ENCODE peak calls at places on chromosomes 16 and 17, in four cellular contexts. R is iPS-NIHi11, C is mesendoderm, K is DMS 273 treated with DMSO at 0.1 percent for 48 hours. A is an unnamed sample.

GRCh38 chr17:34068506-34069035 is 186.5 kb upstream of the CCL2 start:
- DNase-seq in R (no peak), K (no peak), C (no peak), A (no peak)

GRCh38 chr17:19726615-19727376 is 10.4 kb upstream of the SLC47A2 start:
- DNase-seq in R (no peak), C (no peak), K (no peak), A (no peak)

GRCh38 chr17:1275962-1276736 is 3.3 kb upstream of the TRARG1 start:
- DNase-seq in R (peak; percentile 88), C (peak; percentile 66), K (no peak), A (peak; percentile 33)

GRCh38 chr17:79888009-79888540 is 48.8 kb upstream of the CBX4 start:
- DNase-seq in K (no peak), R (no peak), C (no peak), A (no peak)

GRCh38 chr17:15101175-15101574 is 164.0 kb downstream of the PMP22 start:
- DNase-seq in C (no peak), K (no peak), R (no peak), A (no peak)

GRCh38 chr16:87489434-87490045 is 3.3 kb downstream of the ZCCHC14 start:
- DNase-seq in R (no peak), C (no peak), K (no peak), A (no peak)

GRCh38 chr16:68079616-68080344 is 5.4 kb upstream of the NFATC3 start:
- DNase-seq in C (no peak), R (no peak), K (no peak), A (no peak)

GRCh38 chr17:38703742-38704644 is 1.1 kb upstream of the MLLT6 start:
- DNase-seq in R (peak; percentile 88), C (peak; percentile 99), K (no peak), A (peak; percentile 23)

GRCh38 chr17:63035271-63035670 is 69.2 kb downstream of the TANC2 start:
- DNase-seq in R (no peak), C (no peak), K (no peak), A (no peak)

GRCh38 chr17:32516450-32516849 is 29.7 kb downstream of the CDK5R1 start:
- DNase-seq in C (peak; percentile 46), K (no peak), R (no peak), A (no peak)

GRCh38 chr16:17171250-17172143 is 299.3 kb downstream of the XYLT1 start:
- DNase-seq in K (no peak), R (no peak), C (no peak), A (no peak)

GRCh38 chr16:26993511-26993910 is 73.2 kb upstream of the C16orf82 start:
- DNase-seq in K (no peak), R (no peak), C (no peak), A (no peak)

GRCh38 chr17:50483266-50483665 is 4.6 kb downstream of the RSAD1 start:
- DNase-seq in R (no peak), K (no peak), C (no peak), A (no peak)

GRCh38 chr16:67397812-67398545 is 4.7 kb upstream of the TPPP3 start:
- DNase-seq in K (no peak), C (no peak), R (no peak), A (peak; percentile 36)

GRCh38 chr16:11780988-11781680 is 15.9 kb downstream of the ZC3H7A start:
- DNase-seq in C (no peak), R (no peak), K (peak; percentile 92), A (peak; percentile 88)

GRCh38 chr17:42562845-42563509 is 1.0 kb downstream of the COASY start:
- DNase-seq in K (no peak), C (no peak), R (no peak), A (no peak)

GRCh38 chr17:74818306-74818705 is 41.4 kb downstream of the GRIN2C start:
- DNase-seq in R (no peak), K (no peak), C (peak; percentile 73), A (no peak)

GRCh38 chr16:85296859-85297698 is 184.8 kb upstream of the CIBAR2 start:
- DNase-seq in K (no peak), C (peak; percentile 53), R (peak; percentile 82), A (peak; percentile 40)

GRCh38 chr16:89785523-89786155 is 30.8 kb downstream of the FANCA start:
- DNase-seq in K (no peak), R (no peak), C (no peak), A (no peak)

GRCh38 chr17:60039096-60039495 is 39.6 kb downstream of the HEATR6 start:
- DNase-seq in C (no peak), K (no peak), R (no peak), A (no peak)

GRCh38 chr17:36578671-36579070 is 13.0 kb upstream of the DHRS11 start:
- DNase-seq in R (no peak), C (no peak), K (no peak), A (no peak)

GRCh38 chr16:55912022-55912421 is 36.8 kb upstream of the CES5A start:
- DNase-seq in R (no peak), K (peak; percentile 17), C (no peak), A (peak; percentile 83)

GRCh38 chr17:31499771-31500554 is 108.5 kb downstream of the RAB11FIP4 start:
- DNase-seq in R (peak; percentile 43), C (peak; percentile 55), K (no peak), A (no peak)

GRCh38 chr17:9330140-9330902 is 245.3 kb downstream of the STX8 start:
- DNase-seq in R (peak; percentile 69), K (no peak), C (peak; percentile 51), A (no peak)

GRCh38 chr17:80826955-80827645 is 164.5 kb upstream of the CHMP6 start:
- DNase-seq in C (peak; percentile 40), K (no peak), R (no peak), A (peak; percentile 82)

GRCh38 chr17:50174444-50174843 is 8.6 kb downstream of the SGCA start:
- DNase-seq in R (no peak), K (no peak), C (no peak), A (no peak)

GRCh38 chr16:24253192-24253591 is 2.9 kb upstream of the CACNG3 start:
- DNase-seq in K (no peak), C (peak; percentile 88), R (peak; percentile 75), A (peak; percentile 24)

GRCh38 chr17:73705594-73705993 is 61.3 kb upstream of the SDK2 start:
- DNase-seq in K (no peak), R (no peak), C (no peak), A (no peak)

GRCh38 chr17:62950067-62950466 is 16.0 kb upstream of the TANC2 start:
- DNase-seq in C (peak; percentile 6), K (peak; percentile 62), R (peak; percentile 27), A (no peak)

GRCh38 chr16:241866-242265 is 7.2 kb downstream of the FAM234A start:
- DNase-seq in C (no peak), K (no peak), R (no peak), A (no peak)

GRCh38 chr17:47352848-47353247 is 29.1 kb downstream of the EFCAB13 start:
- DNase-seq in R (no peak), C (no peak), K (no peak), A (no peak)

GRCh38 chr17:37752482-37752881 is 7.6 kb upstream of the HNF1B start:
- DNase-seq in R (no peak), C (no peak), K (no peak), A (no peak)

GRCh38 chr16:83058376-83058775 is 431.6 kb downstream of the CDH13 start:
- DNase-seq in K (no peak), C (no peak), R (no peak), A (no peak)